ENCODE peak calls at places on chromosomes 7 and 10, in four cellular contexts. I is sigmoid colon, M is suprapubic skin, O is A549. C is an unnamed sample.
A peak's percentile ranks its signal among the peaks of the same experiment; 100 is the strongest.

GRCh38 chr7:107291434-107291833 is 122.6 kb downstream of the HBP1 start:
- DNase-seq in M (no peak), O (no peak), I (no peak), C (no peak)

GRCh38 chr7:66379761-66380160 is 174.6 kb downstream of the TPST1 start:
- DNase-seq in O (no peak), I (no peak), M (no peak), C (no peak)

GRCh38 chr10:101453791-101454718 is 100.1 kb downstream of the BTRC start:
- DNase-seq in I (no peak), O (no peak), M (no peak), C (no peak)

GRCh38 chr10:87752571-87752970 is 65.5 kb downstream of the ATAD1 start:
- DNase-seq in M (no peak), I (no peak), O (no peak), C (no peak)

GRCh38 chr7:100888988-100889760 is at the start of gene UFSP1:
- DNase-seq in M (peak; percentile 78), I (peak; percentile 72), O (no peak), C (no peak)

GRCh38 chr7:73844131-73844547 is 1.8 kb upstream of the METTL27 start:
- DNase-seq in O (no peak), I (no peak), M (no peak), C (no peak)

GRCh38 chr10:62584216-62584615 is 210.0 kb downstream of the ZNF365 start:
- DNase-seq in I (no peak), O (no peak), M (no peak), C (no peak)

GRCh38 chr10:3534433-3534832 is 250.6 kb downstream of the KLF6 start:
- DNase-seq in M (no peak), I (no peak), O (no peak), C (no peak)

GRCh38 chr10:77925410-77925794 is 1.2 kb downstream of the DLG5 start:
- DNase-seq in M (no peak), I (peak; percentile 81), O (no peak), C (no peak)

GRCh38 chr10:91163269-91163708 is 57.2 kb upstream of the PCGF5 start:
- DNase-seq in M (peak; percentile 79), I (peak; percentile 81), O (peak; percentile 14), C (peak; percentile 50)

GRCh38 chr10:91162495-91163268 is 57.8 kb upstream of the PCGF5 start:
- DNase-seq in O (peak; percentile 43), I (peak; percentile 90), M (peak; percentile 84), C (peak; percentile 96)

GRCh38 chr10:91164520-91165065 is 55.9 kb upstream of the PCGF5 start:
- DNase-seq in O (no peak), M (no peak), I (no peak), C (no peak)

GRCh38 chr10:91162050-91162494 is 58.4 kb upstream of the PCGF5 start:
- DNase-seq in M (no peak), I (no peak), O (peak; percentile 32), C (no peak)

DNA sequence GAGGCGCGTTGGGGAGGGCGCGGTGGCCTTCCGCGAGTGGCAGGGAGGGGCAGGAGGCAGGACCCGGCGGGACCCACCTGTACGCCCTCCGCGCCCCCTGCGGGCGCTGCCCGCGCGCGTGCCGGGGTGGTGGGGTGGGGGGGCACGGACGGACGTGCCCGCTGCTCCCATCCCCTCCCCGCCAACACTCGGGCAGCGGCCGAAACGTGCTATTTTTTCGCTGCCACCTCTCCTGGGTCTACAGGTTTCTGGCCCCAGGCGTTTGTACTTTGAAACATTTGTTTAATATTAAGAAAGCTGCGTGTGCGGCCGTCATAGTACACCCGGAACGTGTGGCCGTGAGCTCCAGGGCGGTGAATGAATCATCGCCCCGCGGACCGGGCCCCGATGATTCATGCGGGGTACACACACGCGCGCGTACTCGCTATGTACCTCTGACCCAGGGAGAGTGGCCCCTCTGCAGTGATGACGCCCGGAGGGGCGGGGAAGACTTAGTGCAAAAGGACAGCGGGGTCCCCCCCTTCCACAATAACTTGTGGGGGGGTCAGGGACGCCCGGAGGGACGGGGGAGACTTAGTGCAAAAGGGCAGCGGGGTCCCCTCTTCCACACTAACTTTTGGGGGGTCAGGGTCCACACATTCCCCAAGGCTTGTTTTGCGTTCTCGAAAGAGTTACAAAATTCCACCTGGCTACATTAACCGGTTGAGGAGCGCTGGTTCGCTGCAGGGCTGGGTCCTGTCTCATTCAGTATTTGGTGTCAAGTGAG is 56.6 kb upstream of the PCGF5 start:
- DNase-seq in O (peak; percentile 76), M (peak; percentile 87), I (peak; percentile 91), C (peak; percentile 74)
- TF ChIP-seq EP300 in O (peak; percentile 61), M (no peak), I (no peak), C (no peak)

DNA sequence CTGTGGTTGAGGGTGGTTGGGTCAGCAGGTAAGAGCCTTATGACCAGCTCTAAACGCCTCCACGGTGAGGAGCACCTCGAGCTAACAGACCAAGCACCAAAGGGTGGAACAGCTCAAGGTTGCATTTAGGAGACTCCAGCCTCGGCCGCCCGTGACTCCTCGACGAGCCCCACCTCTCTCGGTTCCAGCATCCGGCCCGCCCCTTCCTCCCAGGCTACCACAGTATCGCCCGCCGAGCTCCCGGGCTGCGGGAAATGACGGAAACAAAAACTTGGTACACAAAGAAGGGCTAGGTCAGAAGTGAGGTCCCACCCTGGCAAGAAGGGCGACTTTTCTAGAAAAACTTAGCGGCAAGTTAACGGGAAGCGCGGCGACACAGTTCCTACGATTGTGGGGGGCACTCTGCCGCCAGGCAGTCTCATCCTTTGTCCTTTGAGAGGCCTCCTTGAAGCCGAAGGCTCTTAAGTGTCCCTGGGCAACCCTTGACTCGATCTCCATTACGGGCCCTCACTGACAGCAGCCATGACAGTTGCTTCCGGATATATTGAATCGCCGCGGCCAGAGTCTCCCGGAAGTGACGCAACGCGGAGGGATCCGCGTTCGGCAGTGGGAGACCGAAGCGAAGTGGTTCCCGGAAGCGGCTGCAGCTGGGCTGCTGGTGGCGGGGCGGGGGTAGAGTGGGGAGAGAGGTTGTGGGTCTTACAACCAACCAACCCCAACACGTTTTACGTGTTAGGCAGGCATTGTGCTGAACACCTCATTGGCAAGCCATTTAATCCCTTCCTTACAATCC is 40.2 kb upstream of the ZNF518A start:
- DNase-seq in I (peak; percentile 96), M (peak; percentile 96), O (peak; percentile 91), C (peak; percentile 92)
- TF ChIP-seq CTCF in I (no peak), M (no peak), O (no peak), C (no peak)

DNA sequence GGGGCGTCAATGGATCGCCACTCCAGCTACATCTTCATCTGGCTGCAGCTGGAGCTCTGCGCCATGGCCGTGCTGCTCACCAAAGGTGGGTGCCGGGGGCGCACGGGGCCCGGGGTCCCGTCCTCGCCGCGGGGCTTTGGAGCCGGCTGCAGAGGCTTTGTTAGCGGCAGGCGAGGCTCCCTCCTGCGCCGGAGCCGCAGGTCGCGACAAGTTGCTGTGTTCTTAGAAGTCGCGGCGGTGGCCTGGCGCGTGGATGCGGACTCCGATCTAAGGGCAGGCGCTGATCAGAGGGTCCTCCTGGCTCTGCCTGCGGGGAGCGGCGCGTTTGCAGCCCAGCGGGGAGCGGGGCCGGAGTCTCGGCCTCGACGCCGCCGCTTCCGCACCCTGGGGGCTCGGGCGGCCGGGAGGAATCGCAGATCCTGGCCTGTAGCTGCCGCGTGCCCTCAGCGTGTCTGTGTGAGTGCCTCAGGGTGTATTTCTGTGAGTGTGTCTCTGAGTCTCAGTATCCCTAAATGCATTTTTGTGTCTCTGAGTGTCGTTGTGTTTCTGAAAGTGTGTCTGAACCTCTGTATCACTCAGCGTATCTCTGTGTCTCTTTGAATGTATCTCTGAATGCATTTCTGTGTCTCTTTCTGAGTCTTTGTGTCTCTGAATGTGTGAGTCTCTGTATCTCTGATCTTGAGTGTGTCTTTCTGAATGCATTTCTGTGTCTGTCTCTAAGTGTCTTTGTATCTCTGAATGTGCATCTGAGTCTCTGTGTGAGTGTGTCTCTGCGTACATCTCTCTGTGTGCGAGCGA is 767 bp downstream of the BAMBI start:
- DNase-seq in I (no peak), M (peak; percentile 62), O (no peak), C (peak; percentile 91)
- H3K27ac ChIP-seq in I (peak overlapping the region; percentile 64), M (peak overlapping the region; percentile 80), O (peak overlapping the region; percentile 94), C (peak overlapping the region; percentile 68)

DNA sequence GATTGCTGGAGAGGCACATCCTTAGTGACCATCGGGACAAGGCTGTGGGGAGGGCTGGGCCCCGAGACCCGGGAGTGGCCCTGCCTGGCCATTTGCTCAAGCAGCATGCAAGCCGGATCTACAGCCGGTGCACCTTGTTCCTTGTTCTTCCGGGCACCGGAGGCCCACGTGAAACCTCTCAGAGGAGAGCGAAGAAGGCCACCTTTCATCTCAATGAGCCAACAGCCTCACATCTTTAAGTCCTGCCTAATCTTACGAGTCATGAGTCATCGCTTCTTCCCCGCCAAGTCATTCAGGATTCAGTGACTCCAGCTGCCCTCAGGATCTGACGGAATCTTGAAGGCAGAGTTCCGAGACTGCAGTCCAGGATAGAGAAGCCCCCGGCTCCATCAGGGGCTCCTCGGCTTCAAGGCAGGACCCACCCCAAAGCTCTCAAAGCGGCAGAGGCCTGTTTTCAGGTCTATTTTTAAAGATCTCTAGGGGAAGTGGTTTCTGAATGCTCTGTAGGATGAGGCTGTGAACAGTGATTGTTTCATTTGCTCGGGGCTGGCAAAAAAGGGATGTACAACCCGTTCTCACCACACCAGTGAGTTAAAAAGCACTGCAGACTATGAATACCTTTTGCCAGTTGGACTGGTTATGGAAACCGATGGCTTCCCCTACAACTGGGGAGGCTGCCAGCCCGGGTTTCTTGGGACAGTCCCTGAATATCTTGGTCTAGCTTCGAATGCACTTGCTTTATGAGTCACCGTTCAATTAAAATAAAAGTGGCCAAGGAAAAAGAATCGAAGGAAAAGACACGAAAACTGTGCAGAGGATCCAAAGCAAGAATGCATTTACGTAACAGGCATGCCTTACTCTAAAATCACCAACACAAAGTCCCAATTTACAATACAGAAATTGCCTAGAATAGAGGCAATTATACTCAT is 57.2 kb upstream of the ECHDC3 start:
- DNase-seq in I (peak; percentile 74), O (peak; percentile 89), M (peak; percentile 88), C (peak; percentile 86)
- TF ChIP-seq EP300 in I (no peak), O (no peak), M (no peak), C (no peak)

GRCh38 chr10:84139126-84140035 is at the start of gene GHITM:
- DNase-seq in O (peak; percentile 76), I (peak; percentile 99), M (peak; percentile 100), C (peak; percentile 98)
- TF ChIP-seq CTCF in O (no peak), I (peak; percentile 54), M (peak; percentile 48), C (peak; percentile 46)

GRCh38 chr10:72308320-72308987 is 34.7 kb downstream of the DDIT4 start:
- DNase-seq in O (no peak), M (no peak), I (peak; percentile 82), C (no peak)

GRCh38 chr10:72298774-72299519 is 25.2 kb downstream of the DDIT4 start:
- DNase-seq in O (no peak), I (no peak), M (no peak), C (no peak)

GRCh38 chr10:72306215-72306760 is 32.6 kb downstream of the DDIT4 start:
- DNase-seq in I (no peak), M (no peak), O (no peak), C (no peak)

GRCh38 chr10:72297968-72298773 is 24.4 kb downstream of the DDIT4 start:
- DNase-seq in M (peak; percentile 99), O (peak; percentile 89), I (peak; percentile 100), C (peak; percentile 99)

GRCh38 chr10:72303424-72304128 is 29.9 kb downstream of the DDIT4 start:
- DNase-seq in I (no peak), O (no peak), M (no peak), C (no peak)
- H3K27ac ChIP-seq in I (no peak overlapping the region), O (peak overlapping the region; percentile 26), M (no peak overlapping the region), C (no peak overlapping the region)

DNA sequence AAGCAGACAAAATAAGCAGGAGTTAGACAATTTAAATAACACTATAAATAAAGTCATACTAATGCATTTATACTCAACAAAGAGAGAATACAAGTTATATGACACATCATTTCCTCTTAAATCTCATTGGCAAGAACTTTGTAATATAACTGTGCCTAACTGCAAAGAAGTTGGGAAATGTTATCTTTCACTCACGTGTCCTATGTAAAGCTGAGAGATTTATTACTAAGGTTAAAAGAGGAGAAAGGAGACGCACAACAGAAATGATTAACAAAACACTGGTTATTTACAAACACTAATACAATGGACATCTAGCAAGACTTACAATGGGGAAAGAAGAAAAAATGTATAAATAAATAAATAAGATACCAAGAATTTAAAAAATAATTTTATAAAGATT is 12.7 kb upstream of the TMEM273 start:
- DNase-seq in I (no peak), O (no peak), M (no peak), C (no peak)
- TF ChIP-seq EP300 in I (no peak), O (no peak), M (no peak), C (no peak)